ENCODE peak calls at places on chromosome 4, in four cellular contexts. N, D, J and Z are unnamed samples.

GRCh38 chr4:150593996-150594395 is 12.0 kb downstream of the MAB21L2 start:
- DNase-seq in N (no peak), J (no peak), D (peak), Z (no peak)

GRCh38 chr4:83171640-83172039 is 57.1 kb upstream of the PLAC8 start:
- DNase-seq in D (no peak), N (no peak), J (no peak), Z (no peak)

GRCh38 chr4:121155893-121156292 is 8.2 kb downstream of the TNIP3 start:
- DNase-seq in J (no peak), D (peak), N (no peak), Z (no peak)

GRCh38 chr4:172865531-172866127 is 303.0 kb upstream of the GALNT7 start:
- DNase-seq in D (no peak), N (no peak), J (no peak), Z (no peak)

GRCh38 chr4:148141536-148141935 is 300.7 kb downstream of the NR3C2 start:
- DNase-seq in J (no peak), N (no peak), D (no peak), Z (no peak)

GRCh38 chr4:146510942-146511341 is 10.8 kb downstream of the SLC10A7 start:
- DNase-seq in D (no peak), N (no peak), J (no peak), Z (no peak)

GRCh38 chr4:24624381-24624780 is 40.0 kb upstream of the DHX15 start:
- DNase-seq in N (no peak), J (no peak), D (no peak), Z (no peak)

GRCh38 chr4:174604198-174604597 is 81.9 kb upstream of the HPGD start:
- DNase-seq in J (no peak), N (no peak), D (peak), Z (no peak)

GRCh38 chr4:74056114-74056857 is 17.8 kb upstream of the CXCL3 start:
- DNase-seq in D (peak), N (no peak), J (no peak), Z (no peak)

GRCh38 chr4:22268350-22269025 is 247.4 kb downstream of the ADGRA3 start:
- DNase-seq in D (no peak), J (no peak), N (no peak), Z (no peak)

GRCh38 chr4:19386786-19387185 is 864.9 kb upstream of the SLIT2 start:
- DNase-seq in J (no peak), N (no peak), D (no peak), Z (no peak)

GRCh38 chr4:1842339-1842895 is 13.5 kb downstream of the LETM1 start:
- DNase-seq in J (no peak), N (peak), D (no peak), Z (no peak)

GRCh38 chr4:113327513-113327912 is 278.1 kb downstream of the ANK2 start:
- DNase-seq in N (no peak), D (peak), J (no peak), Z (no peak)

GRCh38 chr4:40953253-40954118 is 203.7 kb downstream of the NSUN7 start:
- DNase-seq in J (no peak), N (no peak), D (no peak), Z (no peak)

GRCh38 chr4:87499415-87500106 is 29.6 kb downstream of the SPARCL1 start:
- DNase-seq in D (no peak), J (no peak), N (no peak), Z (no peak)

GRCh38 chr4:54227261-54228063 is 1.6 kb upstream of the PDGFRA start:
- DNase-seq in J (no peak), D (peak), N (peak), Z (peak)

GRCh38 chr4:68167706-68168105 is 38.0 kb upstream of the TMPRSS11F start:
- DNase-seq in D (no peak), N (no peak), J (no peak), Z (no peak)

GRCh38 chr4:181830404-181831035 is 412.7 kb upstream of the TENM3 start:
- DNase-seq in D (no peak), J (no peak), N (no peak), Z (no peak)

GRCh38 chr4:5887011-5887360 is 5.9 kb downstream of the CRMP1 start:
- DNase-seq in D (no peak), J (no peak), N (no peak), Z (no peak)

GRCh38 chr4:130026185-130026584 is 930.2 kb downstream of the C4orf33 start:
- DNase-seq in D (no peak), N (peak), J (peak), Z (peak)

GRCh38 chr4:183686461-183686860 is 27.4 kb downstream of the TRAPPC11 start:
- DNase-seq in D (no peak), J (no peak), N (no peak), Z (no peak)

GRCh38 chr4:153497091-153497531 is 31.0 kb downstream of the TMEM131L start:
- DNase-seq in J (no peak), D (no peak), N (no peak), Z (no peak)

GRCh38 chr4:112765317-112765989 is 128.5 kb downstream of the LARP7 start:
- DNase-seq in N (no peak), J (peak), D (peak), Z (peak)

GRCh38 chr4:186617921-186618320 is 62.6 kb upstream of the MTNR1A start:
- DNase-seq in N (no peak), D (no peak), J (no peak), Z (no peak)

GRCh38 chr4:18937746-18938145 is 916.2 kb upstream of the LCORL start:
- DNase-seq in D (no peak), N (no peak), J (no peak), Z (no peak)

GRCh38 chr4:72295966-72296557 is 264.3 kb downstream of the NPFFR2 start:
- DNase-seq in D (peak), J (no peak), N (no peak), Z (peak)

GRCh38 chr4:89056953-89057398 is at the start of gene FAM13A:
- DNase-seq in D (peak), N (peak), J (peak), Z (peak)

GRCh38 chr4:46404961-46405360 is 15.0 kb upstream of the GABRA2 start:
- DNase-seq in J (no peak), N (peak), D (peak), Z (no peak)

GRCh38 chr4:86968477-86969015 is 33.7 kb downstream of the AFF1 start:
- DNase-seq in J (no peak), N (no peak), D (no peak), Z (no peak)

GRCh38 chr4:112753333-112753732 is 116.4 kb downstream of the LARP7 start:
- DNase-seq in D (no peak), J (no peak), N (no peak), Z (no peak)

GRCh38 chr4:52837716-52838558 is 24.2 kb upstream of the RASL11B start:
- DNase-seq in D (peak), J (no peak), N (no peak), Z (no peak)

GRCh38 chr4:53573696-53574095 is 17.6 kb downstream of the LNX1 start:
- DNase-seq in J (no peak), D (no peak), N (no peak), Z (no peak)

GRCh38 chr4:20532096-20532495 is 168.2 kb upstream of the PACRGL start:
- DNase-seq in D (no peak), N (no peak), J (no peak), Z (no peak)

GRCh38 chr4:32135642-32136041 is 1415.5 kb downstream of the PCDH7 start:
- DNase-seq in N (no peak), J (no peak), D (peak), Z (no peak)

DNA sequence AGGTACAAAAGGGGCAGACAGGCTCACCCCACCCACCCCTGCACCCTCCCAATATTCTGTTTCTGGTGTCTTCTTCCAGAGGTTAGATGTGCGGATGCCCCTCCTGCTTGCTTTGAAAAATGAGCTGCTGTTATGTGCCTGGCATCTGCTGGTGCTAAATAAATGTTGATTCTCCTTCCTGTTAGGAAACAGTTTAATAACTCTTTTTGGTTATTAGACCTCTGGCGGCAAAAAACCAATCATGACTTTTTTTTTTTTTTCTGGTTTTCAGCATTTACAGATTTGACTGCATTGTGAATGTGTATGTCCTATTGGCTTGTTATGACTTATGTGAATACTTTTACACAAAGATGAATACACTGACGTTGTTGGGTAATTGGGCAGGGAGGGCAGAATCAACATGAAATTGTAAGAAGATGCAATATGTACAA is 13.6 kb upstream of the TMEM156 start:
- DNase-seq in N (no peak), D (peak), J (no peak), Z (no peak)
- H2BK15ac ChIP-seq in N (no peak), D (no peak), J (no peak), Z (no peak)

GRCh38 chr4:128060130-128060619 is 937 bp upstream of the LARP1B start:
- DNase-seq in J (no peak), D (no peak), N (no peak), Z (no peak)

GRCh38 chr4:128056396-128056795 is 4.7 kb upstream of the LARP1B start:
- DNase-seq in N (no peak), D (no peak), J (no peak), Z (no peak)

GRCh38 chr4:128060620-128061565 is at the start of gene LARP1B:
- DNase-seq in D (peak), N (peak), J (peak), Z (peak)

DNA sequence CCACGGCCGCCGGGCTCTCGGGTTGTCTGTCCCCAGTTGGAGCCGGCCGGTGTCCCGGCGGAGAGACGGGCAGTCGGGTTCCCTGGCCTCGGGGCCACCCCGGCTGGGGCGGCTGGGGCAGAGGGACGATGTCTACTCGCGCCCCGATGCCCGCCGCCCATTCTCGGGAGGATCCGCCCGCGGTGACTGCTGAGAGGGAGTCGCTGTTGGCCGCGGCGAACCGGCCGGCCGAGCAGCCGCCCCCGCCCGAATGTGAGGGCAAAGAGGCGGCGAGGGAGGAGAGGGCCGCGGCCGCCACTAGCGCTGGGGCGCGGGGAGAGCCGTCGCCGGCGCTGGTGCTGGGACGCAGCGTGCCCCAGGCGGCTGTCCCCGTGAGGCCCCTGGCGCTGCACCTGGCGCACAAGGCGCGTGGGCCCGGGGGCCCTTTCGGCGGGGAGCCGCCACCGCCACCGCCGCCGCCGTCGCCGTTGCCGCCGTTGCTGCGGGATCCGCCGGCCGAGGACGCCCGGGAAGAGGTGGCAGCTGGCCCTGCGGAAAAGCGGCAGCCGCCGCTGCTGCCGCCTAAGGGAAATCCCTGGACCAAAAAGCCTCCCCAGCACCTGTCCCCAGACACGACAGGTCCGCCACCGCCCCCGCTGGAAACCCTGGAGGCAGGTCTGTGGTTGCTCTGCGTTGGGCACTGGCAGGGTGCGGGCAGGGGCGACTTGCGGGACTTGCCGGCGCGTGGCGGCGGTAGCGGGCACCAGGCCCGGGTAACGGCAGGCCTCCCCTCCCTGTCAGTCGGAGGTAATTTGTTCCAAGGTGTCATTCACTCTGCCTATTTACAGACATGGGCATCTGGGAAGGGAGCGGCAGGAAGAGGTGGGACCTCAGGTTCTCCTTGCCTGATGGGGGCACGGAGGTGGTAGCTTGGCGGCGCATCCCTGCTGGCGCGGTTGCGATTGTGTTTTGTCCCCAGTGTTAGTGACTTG is 739 bp downstream of the LARP1B start:
- DNase-seq in N (peak), J (no peak), D (peak), Z (peak)
- H2AFZ ChIP-seq in N (no peak), J (no peak), D (peak), Z (peak)

DNA sequence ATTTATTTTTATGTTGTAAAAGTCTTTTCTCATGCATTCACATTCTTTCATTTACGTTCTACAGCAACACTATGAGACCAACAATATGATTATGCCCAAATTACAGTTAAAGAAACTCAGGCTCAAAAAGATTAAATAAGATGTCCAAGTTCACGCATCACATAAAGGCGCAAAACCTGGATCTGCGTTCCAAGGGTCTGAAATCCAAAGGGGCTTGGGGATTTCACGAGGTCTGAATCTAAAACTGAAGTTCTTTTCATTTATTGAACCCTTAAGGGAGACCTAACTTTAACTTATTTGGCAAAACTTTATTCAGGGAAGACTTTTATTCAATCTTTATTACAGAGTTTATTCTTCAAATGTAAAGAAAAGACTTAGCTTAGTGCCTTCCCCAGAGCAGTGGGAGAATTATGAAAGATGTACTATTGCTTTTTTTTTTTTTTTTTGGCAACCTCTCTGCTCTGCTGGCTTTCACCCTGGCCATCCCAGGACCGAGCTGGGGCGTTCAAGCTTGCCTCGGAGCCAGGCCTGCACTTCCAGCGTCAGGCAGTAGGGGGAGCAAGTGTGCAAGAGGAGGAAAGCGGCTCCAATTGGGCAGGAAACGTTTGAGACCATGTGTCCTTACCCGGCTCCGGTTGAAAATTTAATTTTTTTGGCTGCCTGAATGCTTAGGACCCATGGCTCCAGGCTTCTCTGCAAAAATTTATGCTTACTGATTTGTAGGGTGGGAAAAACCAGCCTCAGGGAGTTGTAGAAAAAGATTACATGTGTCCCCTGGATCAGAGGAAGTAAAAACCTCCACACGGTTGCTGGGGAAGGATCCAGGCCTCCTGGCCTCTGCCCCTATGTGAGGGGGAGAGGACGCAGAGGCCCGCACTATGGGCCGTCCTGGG is 344.3 kb upstream of the KLF3 start:
- DNase-seq in D (peak), J (peak), N (peak), Z (peak)
- H2BK12ac ChIP-seq in D (peak), J (no peak), N (no peak), Z (no peak)

GRCh38 chr4:76712564-76712963 is 185.4 kb downstream of the SOWAHB start:
- DNase-seq in J (no peak), N (no peak), D (no peak), Z (no peak)
- H2BK15ac ChIP-seq in J (no peak), N (no peak), D (no peak), Z (no peak)

DNA sequence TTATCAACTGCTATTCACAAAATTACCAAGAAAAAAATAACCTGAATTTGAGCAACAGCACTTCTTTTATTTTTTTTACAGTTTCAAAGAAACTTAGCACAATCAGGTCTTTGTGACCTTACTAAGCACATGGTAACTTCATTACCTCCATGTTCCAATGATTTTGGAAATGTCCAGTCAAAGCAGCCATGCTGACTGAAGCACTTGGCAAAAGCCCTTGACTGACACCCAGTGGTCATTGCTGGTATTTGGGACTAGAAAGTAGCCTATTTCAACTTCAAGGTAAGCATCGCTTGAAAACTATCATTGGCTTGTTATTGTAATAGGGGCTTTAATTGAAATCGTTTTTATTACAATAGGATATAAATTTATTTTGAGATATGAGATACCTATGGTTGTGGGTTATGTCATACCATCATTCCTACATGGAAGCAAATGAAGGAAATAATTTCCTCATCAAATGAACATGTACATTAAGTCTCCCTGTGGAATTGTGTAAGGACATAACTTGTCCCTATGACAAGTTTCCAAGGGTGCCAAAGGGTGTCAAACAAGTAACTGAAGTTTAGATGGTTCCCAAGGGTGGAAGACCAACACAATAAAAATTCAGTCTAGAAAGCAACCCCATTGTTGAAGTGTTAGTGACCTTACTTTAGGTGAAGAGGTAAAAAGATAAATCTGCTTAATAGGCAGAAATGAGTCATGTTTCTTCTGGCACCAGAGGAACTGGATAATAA is 15.2 kb upstream of the ANXA10 start:
- DNase-seq in D (peak), N (peak), J (peak), Z (peak)
- H2AFZ ChIP-seq in D (no peak), N (no peak), J (no peak), Z (no peak)

GRCh38 chr4:8577972-8578371 is 2.2 kb upstream of the GPR78 start:
- DNase-seq in J (no peak), N (no peak), D (no peak), Z (no peak)

GRCh38 chr4:8574796-8575370 is 5.3 kb upstream of the GPR78 start:
- DNase-seq in N (no peak), D (no peak), J (no peak), Z (no peak)

GRCh38 chr4:8573266-8573665 is 6.9 kb upstream of the GPR78 start:
- DNase-seq in J (no peak), N (no peak), D (no peak), Z (no peak)

GRCh38 chr4:8577046-8577445 is 3.1 kb upstream of the GPR78 start:
- DNase-seq in D (no peak), N (no peak), J (no peak), Z (no peak)

GRCh38 chr4:8575457-8575856 is 4.7 kb upstream of the GPR78 start:
- DNase-seq in J (no peak), N (no peak), D (no peak), Z (no peak)
- H2BK12ac ChIP-seq in J (no peak), N (no peak), D (no peak), Z (no peak)

GRCh38 chr4:10656988-10657387 is 27.6 kb downstream of the CLNK start:
- DNase-seq in J (no peak), D (peak), N (no peak), Z (no peak)

GRCh38 chr4:10659251-10659650 is 25.3 kb downstream of the CLNK start:
- DNase-seq in D (no peak), J (no peak), N (no peak), Z (no peak)

GRCh38 chr4:10661047-10661446 is 23.5 kb downstream of the CLNK start:
- DNase-seq in D (no peak), N (no peak), J (no peak), Z (no peak)

GRCh38 chr4:10655968-10656367 is 28.6 kb downstream of the CLNK start:
- DNase-seq in J (no peak), D (peak), N (no peak), Z (no peak)

DNA sequence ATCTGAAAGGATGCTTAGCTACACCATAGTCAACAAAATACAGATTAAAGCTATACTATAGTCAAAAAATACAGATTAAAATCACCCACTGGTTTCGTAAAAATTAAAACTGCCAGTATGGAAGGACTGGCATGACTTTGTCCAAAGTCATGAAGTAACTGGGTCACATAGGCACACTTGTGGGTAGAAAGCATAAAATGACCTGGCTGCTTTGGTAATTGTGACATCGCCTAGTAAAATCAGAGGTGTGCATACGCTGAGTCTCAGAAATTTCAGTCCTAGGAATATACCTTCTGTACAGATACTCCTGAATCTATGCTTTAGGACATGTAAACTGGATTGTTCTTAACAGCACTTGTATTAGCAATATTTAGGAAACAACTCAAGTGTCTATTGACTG is 28.1 kb downstream of the CLNK start:
- DNase-seq in N (no peak), J (no peak), D (no peak), Z (no peak)
- H2BK15ac ChIP-seq in N (no peak), J (no peak), D (no peak), Z (no peak)

GRCh38 chr4:179465131-179465797 is 2023.0 kb upstream of the AGA start:
- DNase-seq in N (peak), J (peak), D (peak), Z (no peak)
- H2AFZ ChIP-seq in N (no peak), J (no peak), D (no peak), Z (peak)